ENCODE peak calls at places on chromosomes 1 and 21, in seven cellular contexts. O, P, I, F, H, Q and K are unnamed samples.

GRCh38 chr21:43881283-43881682 is 16.3 kb downstream of the AGPAT3 start:
- DNase-seq in H (no peak), O (no peak), F (no peak), P (no peak), Q (no peak), I (no peak), K (no peak)

GRCh38 chr1:226495716-226496115 is 52.8 kb upstream of the STUM start:
- DNase-seq in F (no peak), P (no peak), I (no peak), Q (no peak), O (no peak), H (no peak), K (no peak)

GRCh38 chr1:59748123-59748522 is 66.6 kb upstream of the HOOK1 start:
- DNase-seq in F (no peak), P (no peak), I (no peak), H (no peak), O (no peak), Q (no peak), K (no peak)

GRCh38 chr21:45747802-45748445 is 104.4 kb downstream of the PCBP3 start:
- DNase-seq in F (peak), O (peak), P (peak), I (no peak), H (peak), Q (peak), K (peak)

GRCh38 chr1:87888456-87888855 is 559.8 kb downstream of the LMO4 start:
- DNase-seq in Q (peak), F (peak), H (no peak), O (no peak), P (peak), I (no peak), K (peak)

GRCh38 chr1:55131801-55132200 is 83.4 kb downstream of the USP24 start:
- DNase-seq in H (no peak), P (no peak), Q (no peak), F (peak), O (peak), I (no peak), K (peak)

GRCh38 chr1:2926447-2927055 is 94.7 kb upstream of the ACTRT2 start:
- DNase-seq in I (no peak), P (no peak), O (no peak), H (no peak), Q (no peak), F (no peak), K (no peak)

GRCh38 chr1:64843675-64844074 is 98.8 kb downstream of the RAVER2 start:
- DNase-seq in O (no peak), P (no peak), H (no peak), Q (no peak), F (no peak), I (no peak), K (no peak)

GRCh38 chr1:65832296-65832695 is 39.6 kb downstream of the PDE4B start:
- DNase-seq in P (no peak), Q (peak), I (no peak), H (no peak), F (peak), O (peak), K (peak)

GRCh38 chr21:17542371-17542992 is 29.6 kb downstream of the CXADR start:
- DNase-seq in P (no peak), F (no peak), Q (no peak), H (peak), I (no peak), O (no peak), K (no peak)

GRCh38 chr1:222606757-222607156 is 11.1 kb upstream of the MIA3 start:
- DNase-seq in I (no peak), F (no peak), O (no peak), P (no peak), H (no peak), Q (no peak), K (no peak)

GRCh38 chr1:242132446-242132845 is 133.5 kb upstream of the MAP1LC3C start:
- DNase-seq in O (no peak), Q (no peak), F (no peak), P (no peak), I (no peak), H (no peak), K (no peak)

GRCh38 chr1:214854126-214854875 is 228.2 kb upstream of the KCNK2 start:
- DNase-seq in O (no peak), F (peak), H (no peak), P (no peak), Q (no peak), I (no peak), K (no peak)

GRCh38 chr21:26117324-26117971 is 53.1 kb downstream of the APP start:
- DNase-seq in P (no peak), F (no peak), O (no peak), H (no peak), I (no peak), Q (peak), K (no peak)

GRCh38 chr1:113373644-113374043 is 16.7 kb upstream of the MAGI3 start:
- DNase-seq in O (no peak), F (no peak), P (no peak), Q (no peak), I (no peak), H (no peak), K (no peak)

GRCh38 chr1:58231204-58231603 is 315.3 kb downstream of the OMA1 start:
- DNase-seq in Q (no peak), F (no peak), I (no peak), O (no peak), H (no peak), P (no peak), K (no peak)

GRCh38 chr1:231206856-231207255 is 34.2 kb upstream of the GNPAT start:
- DNase-seq in Q (no peak), F (peak), P (no peak), O (no peak), I (no peak), H (peak), K (no peak)

GRCh38 chr1:193348126-193349045 is 162.0 kb upstream of the B3GALT2 start:
- DNase-seq in P (no peak), I (no peak), F (peak), Q (no peak), O (no peak), H (peak), K (peak)